ENCODE peak calls at places on chromosomes 13 and 19, in six cellular contexts. G, A, W, V, M and J are unnamed samples.

GRCh38 chr13:34942732-34943674 is 933 bp downstream of the NBEA start:
- DNase-seq in V (no peak), A (peak), M (peak), G (peak), W (peak), J (no peak)

GRCh38 chr13:111177803-111178389 is 62.8 kb downstream of the ARHGEF7 start:
- DNase-seq in M (no peak), G (no peak), A (no peak), W (no peak), V (no peak), J (no peak)

GRCh38 chr13:76775031-76775740 is 111.0 kb downstream of the KCTD12 start:
- DNase-seq in W (no peak), G (no peak), M (no peak), A (no peak), V (no peak), J (no peak)

GRCh38 chr19:50500060-50500752 is 10.8 kb downstream of the JOSD2 start:
- DNase-seq in G (no peak), V (no peak), W (no peak), M (no peak), A (peak), J (no peak)

GRCh38 chr13:49641810-49642291 is 13.5 kb downstream of the ARL11 start:
- DNase-seq in M (no peak), V (peak), G (peak), W (peak), A (peak), J (no peak)

GRCh38 chr19:6680141-6680540 is 10.2 kb upstream of the TNFSF14 start:
- DNase-seq in V (no peak), G (no peak), M (no peak), A (no peak), W (peak), J (no peak)

GRCh38 chr13:112741835-112742570 is 52.2 kb downstream of the ATP11A start:
- DNase-seq in M (no peak), W (no peak), V (no peak), G (no peak), A (no peak), J (no peak)

GRCh38 chr19:3544742-3545668 is 6.0 kb downstream of the TEKTIP1 start:
- DNase-seq in M (peak), G (peak), V (peak), W (peak), A (peak), J (no peak)

GRCh38 chr19:45976180-45976579 is 2.5 kb upstream of the NOVA2 start:
- DNase-seq in G (no peak), V (no peak), A (no peak), M (no peak), W (no peak), J (no peak)

GRCh38 chr19:49216076-49216475 is 58.5 kb downstream of the TRPM4 start:
- DNase-seq in A (no peak), G (no peak), M (no peak), V (no peak), W (peak), J (no peak)

GRCh38 chr19:8148410-8149231 is 771 bp downstream of the FBN3 start:
- DNase-seq in G (peak), V (no peak), W (peak), M (no peak), A (no peak), J (no peak)

GRCh38 chr13:48223016-48223385 is 10.0 kb upstream of the ITM2B start:
- DNase-seq in V (no peak), W (no peak), A (no peak), M (no peak), G (no peak), J (no peak)

GRCh38 chr13:48220592-48221300 is 12.3 kb upstream of the ITM2B start:
- DNase-seq in W (no peak), M (no peak), A (no peak), G (no peak), V (no peak), J (no peak)

GRCh38 chr13:48221301-48222190 is 11.5 kb upstream of the ITM2B start:
- DNase-seq in W (no peak), G (peak), A (no peak), M (no peak), V (peak), J (no peak)

GRCh38 chr13:48222358-48223015 is 10.5 kb upstream of the ITM2B start:
- DNase-seq in A (peak), V (peak), G (peak), M (no peak), W (no peak), J (no peak)
- H3K4me3 ChIP-seq in A (peak), V (peak), G (peak), M (peak), W (peak), J (peak)

GRCh38 chr19:28726533-28726932 is 486.4 kb downstream of the UQCRFS1 start:
- DNase-seq in V (no peak), A (no peak), M (no peak), W (no peak), G (no peak), J (no peak)
- TF ChIP-seq CTCF in V (no peak), A (no peak), M (no peak), W (no peak), G (no peak), J (no peak)

GRCh38 chr19:5436101-5436947 is 18.9 kb upstream of the ZNRF4 start:
- DNase-seq in G (no peak), W (peak), A (no peak), M (no peak), V (no peak), J (no peak)
- H3K4me3 ChIP-seq in G (no peak), W (no peak), A (no peak), M (no peak), V (no peak), J (no peak)

GRCh38 chr13:26599885-26600284 is 42.4 kb downstream of the WASF3 start:
- DNase-seq in M (no peak), V (no peak), W (no peak), G (no peak), A (no peak), J (no peak)

GRCh38 chr13:26602783-26603182 is 45.3 kb downstream of the WASF3 start:
- DNase-seq in A (no peak), G (no peak), M (no peak), W (no peak), V (no peak), J (no peak)

GRCh38 chr13:26600345-26600761 is 42.9 kb downstream of the WASF3 start:
- DNase-seq in A (no peak), G (no peak), W (no peak), M (no peak), V (peak), J (no peak)

GRCh38 chr13:26599403-26599802 is 41.9 kb downstream of the WASF3 start:
- DNase-seq in W (no peak), V (no peak), A (no peak), M (no peak), G (no peak), J (no peak)

DNA sequence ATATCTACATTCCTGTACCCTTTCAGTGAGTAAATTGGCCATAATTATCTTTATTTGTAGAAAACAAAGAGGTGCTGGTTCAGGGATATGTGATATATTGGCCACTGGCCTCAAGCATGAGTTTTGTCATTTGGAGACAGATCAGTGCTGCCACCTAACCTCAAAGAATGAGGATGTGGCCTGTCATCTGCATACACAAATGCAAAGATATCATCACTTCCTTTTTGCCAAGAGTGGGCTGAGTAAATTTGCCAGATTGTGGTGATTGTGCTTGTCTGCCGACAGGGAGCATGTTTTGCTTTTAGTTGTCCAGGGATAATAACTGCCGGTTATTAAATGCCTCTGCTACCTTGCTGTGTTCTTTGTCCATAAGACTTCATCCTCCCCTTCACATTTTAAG is 44.2 kb downstream of the WASF3 start:
- DNase-seq in W (peak), M (no peak), A (no peak), V (no peak), G (no peak), J (no peak)
- TF ChIP-seq CTCF in W (peak), M (no peak), A (no peak), V (no peak), G (no peak), J (peak)

GRCh38 chr19:14405758-14406644 is 13.1 kb downstream of the DDX39A start:
- DNase-seq in W (peak), A (peak), G (peak), V (peak), M (peak), J (peak)
- H3K4me3 ChIP-seq in W (no peak), A (peak), G (peak), V (peak), M (peak), J (no peak)

DNA sequence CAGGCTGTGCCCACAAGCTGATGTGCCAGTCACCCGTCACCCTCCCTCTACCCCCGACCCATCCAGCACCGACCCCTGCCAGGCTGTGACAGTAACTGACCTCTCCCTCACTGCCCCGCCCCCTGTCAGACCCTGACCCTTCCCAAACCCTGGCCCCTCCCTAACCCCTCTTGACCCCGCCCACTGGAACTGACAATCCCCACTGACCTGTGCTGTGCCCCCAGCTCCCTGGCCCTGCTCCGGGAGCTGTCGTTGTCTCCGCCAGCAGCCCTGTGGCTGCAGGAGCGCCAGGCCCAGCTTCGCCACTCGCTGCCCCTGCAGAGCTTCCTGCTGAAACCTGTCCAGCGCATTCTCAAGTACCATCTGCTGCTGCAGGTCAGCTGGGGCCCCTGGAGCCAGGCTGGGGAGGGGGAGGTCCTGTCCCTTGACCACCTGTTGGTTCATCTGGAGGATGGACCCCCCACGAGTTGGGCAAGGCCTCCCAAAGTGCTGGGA is 4.2 kb downstream of the PLEKHG2 start:
- DNase-seq in W (no peak), M (no peak), G (no peak), V (no peak), A (no peak), J (no peak)
- TF ChIP-seq CTCF in W (no peak), M (no peak), G (no peak), V (no peak), A (no peak), J (no peak)

GRCh38 chr19:15911599-15912237 is 13.8 kb upstream of the CYP4F2 start:
- DNase-seq in M (peak), G (no peak), A (no peak), V (no peak), W (no peak), J (no peak)
- H3K4me3 ChIP-seq in M (no peak), G (no peak), A (no peak), V (no peak), W (no peak), J (no peak)

GRCh38 chr19:23384166-23384565 is 11.1 kb downstream of the ZNF91 start:
- DNase-seq in V (no peak), A (no peak), G (no peak), W (no peak), M (no peak), J (no peak)
- TF ChIP-seq CTCF in V (no peak), A (no peak), G (no peak), W (no peak), M (no peak), J (no peak)

GRCh38 chr19:55644842-55645511 is 1.5 kb downstream of the ZNF581 start:
- DNase-seq in G (no peak), M (no peak), V (no peak), A (no peak), W (no peak), J (no peak)
- H3K4me3 ChIP-seq in G (no peak), M (no peak), V (peak), A (peak), W (peak), J (peak)

DNA sequence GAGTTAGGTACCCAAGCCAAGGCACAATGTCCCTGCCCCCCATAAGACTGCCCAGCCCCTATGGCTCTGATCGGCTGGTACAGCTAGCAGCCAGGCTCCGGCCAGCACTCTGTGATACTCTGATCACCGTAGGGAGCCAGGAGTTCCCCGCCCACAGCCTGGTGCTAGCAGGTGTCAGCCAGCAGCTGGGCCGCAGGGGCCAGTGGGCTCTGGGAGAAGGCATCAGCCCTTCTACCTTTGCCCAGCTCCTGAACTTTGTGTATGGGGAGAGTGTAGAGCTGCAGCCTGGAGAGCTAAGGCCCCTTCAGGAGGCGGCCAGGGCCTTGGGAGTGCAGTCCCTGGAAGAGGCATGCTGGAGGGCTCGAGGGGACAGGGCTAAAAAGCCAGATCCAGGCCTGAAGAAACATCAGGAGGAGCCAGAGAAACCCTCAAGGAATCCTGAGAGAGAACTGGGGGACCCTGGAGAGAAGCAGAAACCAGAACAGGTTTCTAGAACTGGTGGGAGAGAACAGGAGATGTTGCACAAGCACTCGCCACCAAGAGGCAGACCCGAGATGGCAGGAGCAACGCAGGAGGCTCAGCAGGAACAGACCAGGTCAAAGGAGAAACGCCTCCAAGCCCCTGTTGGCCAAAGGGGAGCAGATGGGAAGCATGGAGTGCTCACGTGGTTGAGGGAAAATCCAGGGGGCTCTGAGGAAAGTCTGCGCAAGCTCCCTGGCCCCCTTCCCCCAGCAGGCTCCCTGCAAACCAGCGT is 3.0 kb upstream of the KMT2B start:
- DNase-seq in W (no peak), A (no peak), G (no peak), V (no peak), M (no peak), J (no peak)
- TF ChIP-seq CTCF in W (no peak), A (no peak), G (no peak), V (no peak), M (no peak), J (no peak)